ENCODE peak calls at places on chromosomes 7 and 10, in seven cellular contexts. J, O, C, I, U, X and D are unnamed samples.

GRCh38 chr10:131193923-131194322 is 117.6 kb downstream of the TCERG1L start:
- DNase-seq in J (no peak), O (no peak), C (no peak), I (no peak), U (no peak), X (no peak), D (no peak)

GRCh38 chr7:50774299-50774698 is 8.4 kb downstream of the GRB10 start:
- DNase-seq in J (no peak), O (no peak), C (no peak), I (no peak), U (no peak), X (no peak), D (no peak)

GRCh38 chr10:113005380-113005779 is 55.3 kb downstream of the TCF7L2 start:
- DNase-seq in J (no peak), O (no peak), C (no peak), I (no peak), U (no peak), X (no peak), D (no peak)

GRCh38 chr7:29853072-29853471 is 46.8 kb downstream of the WIPF3 start:
- DNase-seq in J (no peak), O (no peak), C (no peak), I (no peak), U (no peak), X (no peak), D (no peak)

GRCh38 chr10:126930506-126931458 is 25.6 kb downstream of the DOCK1 start:
- DNase-seq in J (no peak), O (no peak), C (no peak), I (no peak), U (no peak), X (no peak), D (no peak)

GRCh38 chr10:6164271-6165095 is 38.2 kb upstream of the PFKFB3 start:
- DNase-seq in J (no peak), O (no peak), C (no peak), I (no peak), U (peak), X (no peak), D (no peak)

GRCh38 chr7:124171068-124171467 is 138.2 kb upstream of the TMEM229A start:
- DNase-seq in J (no peak), O (no peak), C (peak), I (peak), U (no peak), X (no peak), D (no peak)

GRCh38 chr7:79458796-79459195 is 5.3 kb upstream of the MAGI2 start:
- DNase-seq in J (no peak), O (no peak), C (no peak), I (no peak), U (no peak), X (no peak), D (no peak)

GRCh38 chr7:143454091-143454729 is 11.0 kb downstream of the TAS2R60 start:
- DNase-seq in J (no peak), O (no peak), C (no peak), I (no peak), U (no peak), X (no peak), D (no peak)

GRCh38 chr7:30087371-30087770 is 47.4 kb upstream of the MTURN start:
- DNase-seq in J (no peak), O (no peak), C (no peak), I (no peak), U (no peak), X (no peak), D (no peak)

GRCh38 chr7:64876792-64877713 is 26.0 kb upstream of the ZNF273 start:
- DNase-seq in J (peak), O (no peak), C (peak), I (no peak), U (peak), X (peak), D (peak)

GRCh38 chr10:79023489-79024162 is 45.1 kb upstream of the ZMIZ1 start:
- DNase-seq in J (no peak), O (no peak), C (no peak), I (no peak), U (no peak), X (no peak), D (no peak)

GRCh38 chr10:43452356-43452914 is 15.5 kb downstream of the ZNF487 start:
- DNase-seq in J (no peak), O (no peak), C (no peak), I (no peak), U (no peak), X (no peak), D (peak)

GRCh38 chr10:51251110-51251509 is 176.8 kb downstream of the PRKG1 start:
- DNase-seq in J (no peak), O (no peak), C (no peak), I (no peak), U (no peak), X (no peak), D (no peak)